ENCODE peak calls at places on chromosomes 2 and 18, in nine cellular contexts. C is NCI-H774, V is NCI-H1417, B is WTC11, G is mesothelial cell of epicardium, U is ureter, J is pulmonary artery endothelial cell, N is type B pancreatic cell, H is memory B cell. L is an unnamed sample.
A peak's percentile ranks its signal among the peaks of the same experiment; 100 is the strongest.

GRCh38 chr18:44744206-44745180 is 63.8 kb downstream of the SETBP1 start:
- DNase-seq in N (no peak), V (peak; percentile 11), G (no peak), H (no peak), B (peak; percentile 52), J (no peak), C (no peak), U (no peak), L (no peak)

GRCh38 chr18:10032331-10032979 is 118.6 kb downstream of the VAPA start:
- DNase-seq in H (peak; percentile 31), G (no peak), N (no peak), J (no peak), B (peak; percentile 71), C (no peak), U (no peak), V (no peak), L (no peak)

GRCh38 chr2:69188174-69188900 is 175.4 kb downstream of the ANTXR1 start:
- DNase-seq in N (no peak), V (peak; percentile 63), J (no peak), G (no peak), U (no peak), H (no peak), B (no peak), C (no peak), L (peak; percentile 49)

GRCh38 chr18:54880706-54881105 is 52.4 kb downstream of the RAB27B start:
- DNase-seq in H (no peak), C (no peak), V (peak; percentile 79), G (no peak), J (no peak), N (no peak), B (no peak), U (no peak), L (no peak)

GRCh38 chr2:119749405-119750066 is 10.2 kb upstream of the PTPN4 start:
- DNase-seq in U (no peak), B (no peak), J (no peak), G (no peak), H (no peak), N (no peak), V (no peak), C (no peak), L (no peak)

GRCh38 chr18:23245461-23245860 is 110.2 kb downstream of the CABLES1 start:
- DNase-seq in U (no peak), N (no peak), V (no peak), H (no peak), C (no peak), G (no peak), B (no peak), J (no peak), L (no peak)

GRCh38 chr18:36139251-36139650 is 9.6 kb downstream of the ELP2 start:
- DNase-seq in V (no peak), U (no peak), B (no peak), G (no peak), N (no peak), H (no peak), C (no peak), J (no peak), L (no peak)

GRCh38 chr2:164735309-164735919 is 106.2 kb downstream of the COBLL1 start:
- DNase-seq in V (peak; percentile 13), U (no peak), J (no peak), G (no peak), C (peak; percentile 32), H (no peak), N (no peak), B (no peak), L (no peak)

GRCh38 chr2:177445223-177445622 is 52.6 kb downstream of the AGPS start:
- DNase-seq in N (no peak), C (no peak), G (no peak), H (no peak), J (peak; percentile 20), U (no peak), B (no peak), V (no peak), L (no peak)

GRCh38 chr18:48700222-48700845 is 161.5 kb downstream of the CTIF start:
- DNase-seq in C (no peak), J (no peak), H (no peak), U (no peak), B (no peak), V (peak; percentile 47), N (no peak), G (no peak), L (no peak)

GRCh38 chr2:231563378-231563961 is 29.2 kb upstream of the TEX44 start:
- DNase-seq in H (no peak), N (no peak), B (peak; percentile 82), C (peak; percentile 37), U (no peak), V (peak; percentile 70), J (peak; percentile 24), G (no peak), L (peak; percentile 45)

GRCh38 chr2:219627105-219628100 is at the start of gene SLC4A3:
- DNase-seq in J (no peak), G (no peak), V (peak; percentile 62), B (peak; percentile 40), U (peak; percentile 44), H (no peak), C (no peak), N (peak; percentile 70), L (no peak)

L was measured in NCI-H2227 treated with DMSO at 0.1 percent for 48 hours.